ENCODE peak calls at places on chromosomes 12 and 14, in four cellular contexts. One of them, this sample, is unnamed.

GRCh38 chr12:12764824-12765223 is 20.6 kb upstream of the APOLD1 start:
- DNase-seq in stimulated activated CD4-positive, alpha-beta T cell treated with anti-CD3 and anti-CD28 coated beads, Interleukin-4, amount 100 ng/mL, for 48 hours: no peak
- DNase-seq in CD4-positive, alpha-beta T cell: no peak
- DNase-seq in osteoblast: no peak
- DNase-seq in this sample: no peak

GRCh38 chr12:9133243-9133938 is 17.7 kb upstream of the A2M start:
- DNase-seq in stimulated activated CD4-positive, alpha-beta T cell treated with anti-CD3 and anti-CD28 coated beads, Interleukin-4, amount 100 ng/mL, for 48 hours: no peak
- DNase-seq in CD4-positive, alpha-beta T cell: no peak
- DNase-seq in osteoblast: no peak
- DNase-seq in this sample: no peak

GRCh38 chr12:96617178-96617577 is 127.8 kb downstream of the CFAP54 start:
- DNase-seq in stimulated activated CD4-positive, alpha-beta T cell treated with anti-CD3 and anti-CD28 coated beads, Interleukin-4, amount 100 ng/mL, for 48 hours: no peak
- DNase-seq in CD4-positive, alpha-beta T cell: no peak
- DNase-seq in osteoblast: no peak
- DNase-seq in this sample: no peak

GRCh38 chr12:211639-212382 is 2.1 kb downstream of the SLC6A12 start:
- DNase-seq in stimulated activated CD4-positive, alpha-beta T cell treated with anti-CD3 and anti-CD28 coated beads, Interleukin-4, amount 100 ng/mL, for 48 hours: no peak
- DNase-seq in CD4-positive, alpha-beta T cell: no peak
- DNase-seq in osteoblast: no peak
- DNase-seq in this sample: no peak

GRCh38 chr14:24784981-24785380 is 151.0 kb upstream of the GZMB start:
- DNase-seq in stimulated activated CD4-positive, alpha-beta T cell treated with anti-CD3 and anti-CD28 coated beads, Interleukin-4, amount 100 ng/mL, for 48 hours: no peak
- DNase-seq in CD4-positive, alpha-beta T cell: no peak
- DNase-seq in osteoblast: no peak
- DNase-seq in this sample: no peak

GRCh38 chr14:55898938-55899337 is 219.3 kb upstream of the PELI2 start:
- DNase-seq in stimulated activated CD4-positive, alpha-beta T cell treated with anti-CD3 and anti-CD28 coated beads, Interleukin-4, amount 100 ng/mL, for 48 hours: no peak
- DNase-seq in CD4-positive, alpha-beta T cell: no peak
- DNase-seq in osteoblast: no peak
- DNase-seq in this sample: no peak

GRCh38 chr14:99628832-99629618 is 15.9 kb upstream of the HHIPL1 start:
- DNase-seq in stimulated activated CD4-positive, alpha-beta T cell treated with anti-CD3 and anti-CD28 coated beads, Interleukin-4, amount 100 ng/mL, for 48 hours: peak
- DNase-seq in CD4-positive, alpha-beta T cell: peak
- DNase-seq in osteoblast: peak
- DNase-seq in this sample: peak

GRCh38 chr12:51033048-51033447 is 6.9 kb upstream of the SLC11A2 start:
- DNase-seq in stimulated activated CD4-positive, alpha-beta T cell treated with anti-CD3 and anti-CD28 coated beads, Interleukin-4, amount 100 ng/mL, for 48 hours: no peak
- DNase-seq in CD4-positive, alpha-beta T cell: no peak
- DNase-seq in osteoblast: no peak
- DNase-seq in this sample: no peak

GRCh38 chr14:36773136-36773540 is 111.5 kb downstream of the PAX9 start:
- DNase-seq in stimulated activated CD4-positive, alpha-beta T cell treated with anti-CD3 and anti-CD28 coated beads, Interleukin-4, amount 100 ng/mL, for 48 hours: no peak
- DNase-seq in CD4-positive, alpha-beta T cell: no peak
- DNase-seq in osteoblast: no peak
- DNase-seq in this sample: no peak

GRCh38 chr14:55802986-55803431 is 223.0 kb downstream of the KTN1 start:
- DNase-seq in stimulated activated CD4-positive, alpha-beta T cell treated with anti-CD3 and anti-CD28 coated beads, Interleukin-4, amount 100 ng/mL, for 48 hours: no peak
- DNase-seq in CD4-positive, alpha-beta T cell: no peak
- DNase-seq in osteoblast: no peak
- DNase-seq in this sample: no peak

GRCh38 chr12:102095677-102096263 is 24.1 kb downstream of the NUP37 start:
- DNase-seq in stimulated activated CD4-positive, alpha-beta T cell treated with anti-CD3 and anti-CD28 coated beads, Interleukin-4, amount 100 ng/mL, for 48 hours: no peak
- DNase-seq in CD4-positive, alpha-beta T cell: no peak
- DNase-seq in osteoblast: no peak
- DNase-seq in this sample: no peak

GRCh38 chr12:52164624-52165023 is 27.2 kb downstream of the KRT80 start:
- DNase-seq in stimulated activated CD4-positive, alpha-beta T cell treated with anti-CD3 and anti-CD28 coated beads, Interleukin-4, amount 100 ng/mL, for 48 hours: no peak
- DNase-seq in CD4-positive, alpha-beta T cell: no peak
- DNase-seq in osteoblast: no peak
- DNase-seq in this sample: no peak

GRCh38 chr12:54030889-54031860 is 1.7 kb upstream of the HOXC5 start:
- DNase-seq in stimulated activated CD4-positive, alpha-beta T cell treated with anti-CD3 and anti-CD28 coated beads, Interleukin-4, amount 100 ng/mL, for 48 hours: no peak
- DNase-seq in CD4-positive, alpha-beta T cell: no peak
- DNase-seq in osteoblast: no peak
- DNase-seq in this sample: no peak

GRCh38 chr14:93619176-93619793 is 169.0 kb downstream of the PRIMA1 start:
- DNase-seq in stimulated activated CD4-positive, alpha-beta T cell treated with anti-CD3 and anti-CD28 coated beads, Interleukin-4, amount 100 ng/mL, for 48 hours: no peak
- DNase-seq in CD4-positive, alpha-beta T cell: no peak
- DNase-seq in osteoblast: no peak
- DNase-seq in this sample: no peak

GRCh38 chr14:105315941-105316562 is 1.5 kb downstream of the PACS2 start:
- DNase-seq in stimulated activated CD4-positive, alpha-beta T cell treated with anti-CD3 and anti-CD28 coated beads, Interleukin-4, amount 100 ng/mL, for 48 hours: no peak
- DNase-seq in CD4-positive, alpha-beta T cell: no peak
- DNase-seq in osteoblast: peak
- DNase-seq in this sample: no peak

GRCh38 chr12:130651188-130651587 is 64.9 kb downstream of the RIMBP2 start:
- DNase-seq in stimulated activated CD4-positive, alpha-beta T cell treated with anti-CD3 and anti-CD28 coated beads, Interleukin-4, amount 100 ng/mL, for 48 hours: no peak
- DNase-seq in CD4-positive, alpha-beta T cell: no peak
- DNase-seq in osteoblast: peak
- DNase-seq in this sample: no peak

GRCh38 chr14:79011091-79011919 is 841.1 kb downstream of the NRXN3 start:
- DNase-seq in stimulated activated CD4-positive, alpha-beta T cell treated with anti-CD3 and anti-CD28 coated beads, Interleukin-4, amount 100 ng/mL, for 48 hours: no peak
- DNase-seq in CD4-positive, alpha-beta T cell: no peak
- DNase-seq in osteoblast: no peak
- DNase-seq in this sample: no peak

GRCh38 chr12:9329019-9329418 is 120.8 kb upstream of the PZP start:
- DNase-seq in stimulated activated CD4-positive, alpha-beta T cell treated with anti-CD3 and anti-CD28 coated beads, Interleukin-4, amount 100 ng/mL, for 48 hours: no peak
- DNase-seq in CD4-positive, alpha-beta T cell: no peak
- DNase-seq in osteoblast: no peak
- DNase-seq in this sample: no peak

GRCh38 chr12:752673-753400 is 458 bp downstream of the WNK1 start:
- DNase-seq in stimulated activated CD4-positive, alpha-beta T cell treated with anti-CD3 and anti-CD28 coated beads, Interleukin-4, amount 100 ng/mL, for 48 hours: peak
- DNase-seq in CD4-positive, alpha-beta T cell: no peak
- DNase-seq in osteoblast: peak
- DNase-seq in this sample: no peak

GRCh38 chr12:51281202-51281924 is 11.1 kb upstream of the SMAGP start:
- DNase-seq in stimulated activated CD4-positive, alpha-beta T cell treated with anti-CD3 and anti-CD28 coated beads, Interleukin-4, amount 100 ng/mL, for 48 hours: no peak
- DNase-seq in CD4-positive, alpha-beta T cell: no peak
- DNase-seq in osteoblast: peak
- DNase-seq in this sample: no peak

This sample was measured in stimulated activated effector memory CD8-positive, alpha-beta T cell treated with anti-CD3 and anti-CD28 coated beads, Interleukin-12 subunit alpha, Interleukin-12 subunit beta, amount 100 ng/mL, for 72 hours.